ENCODE peak calls at places on chromosomes 3 and 15, in seven cellular contexts. I, R, W, H, C, M and Z are unnamed samples.
A peak's percentile ranks its signal among the peaks of the same experiment; 100 is the strongest.

GRCh38 chr3:142888099-142888483 is 792 bp downstream of the PCOLCE2 start:
- DNase-seq in C (no peak), W (no peak), M (no peak), R (peak; percentile 36), H (peak; percentile 84), I (no peak), Z (no peak)

GRCh38 chr3:46712191-46713047 is 5.2 kb downstream of the PRSS50 start:
- DNase-seq in C (no peak), M (no peak), R (no peak), H (no peak), I (no peak), W (no peak), Z (no peak)

GRCh38 chr3:139117136-139117675 is 72.5 kb upstream of the PRR23C start:
- DNase-seq in H (no peak), C (no peak), W (no peak), R (no peak), I (no peak), M (no peak), Z (no peak)

GRCh38 chr15:98609144-98609852 is 39.0 kb upstream of the IGF1R start:
- DNase-seq in M (no peak), R (peak; percentile 40), I (no peak), C (no peak), W (no peak), H (no peak), Z (no peak)

GRCh38 chr3:157067114-157067513 is 92.8 kb downstream of the CCNL1 start:
- DNase-seq in C (no peak), M (no peak), H (no peak), W (peak; percentile 42), R (no peak), I (no peak), Z (peak; percentile 19)

GRCh38 chr3:152452318-152452717 is 183.6 kb downstream of the MBNL1 start:
- DNase-seq in W (no peak), M (no peak), I (no peak), R (no peak), H (no peak), C (no peak), Z (no peak)

GRCh38 chr3:150180349-150180748 is 209.7 kb upstream of the PFN2 start:
- DNase-seq in I (no peak), C (no peak), M (no peak), H (no peak), R (peak; percentile 44), W (no peak), Z (no peak)

GRCh38 chr3:70531063-70531657 is 218.7 kb upstream of the MDFIC2 start:
- DNase-seq in R (peak; percentile 48), H (peak; percentile 16), I (peak; percentile 3), W (no peak), M (no peak), C (peak; percentile 27), Z (no peak)

GRCh38 chr15:71914092-71914491 is 103.7 kb downstream of the NR2E3 start:
- DNase-seq in I (no peak), H (no peak), W (no peak), R (no peak), M (no peak), C (no peak), Z (no peak)

GRCh38 chr15:65365229-65365628 is 12.6 kb downstream of the IGDCC3 start:
- DNase-seq in C (no peak), H (no peak), M (no peak), R (no peak), W (no peak), I (no peak), Z (no peak)

GRCh38 chr3:148092624-148093194 is 605.0 kb upstream of the AGTR1 start:
- DNase-seq in I (no peak), C (no peak), M (no peak), H (no peak), W (no peak), R (no peak), Z (no peak)